ENCODE peak calls at places on chromosomes 3 and 15, in five cellular contexts. One of them, this sample, is unnamed.

GRCh38 chr15:57747206-57747605 is 40.7 kb downstream of the POLR2M start:
- DNase-seq in IMR-90: no peak
- DNase-seq in H1: no peak
- DNase-seq in A549: no peak
- DNase-seq in HepG2: no peak
- DNase-seq in this sample: peak

GRCh38 chr15:101242160-101242998 is 9.5 kb downstream of the CHSY1 start:
- DNase-seq in IMR-90: peak
- DNase-seq in HepG2: no peak
- DNase-seq in H1: no peak
- DNase-seq in A549: no peak
- DNase-seq in this sample: no peak

GRCh38 chr3:123457841-123458240 is 9.0 kb upstream of the ADCY5 start:
- DNase-seq in A549: no peak
- DNase-seq in H1: no peak
- DNase-seq in HepG2: no peak
- DNase-seq in IMR-90: no peak
- DNase-seq in this sample: no peak

GRCh38 chr15:96409231-96410138 is 79.0 kb downstream of the NR2F2 start:
- DNase-seq in A549: no peak
- DNase-seq in HepG2: peak
- DNase-seq in IMR-90: peak
- DNase-seq in H1: peak
- DNase-seq in this sample: peak

GRCh38 chr3:187368251-187368733 is at the start of gene RTP4:
- DNase-seq in H1: no peak
- DNase-seq in A549: no peak
- DNase-seq in HepG2: peak
- DNase-seq in IMR-90: peak
- DNase-seq in this sample: no peak

GRCh38 chr3:153215971-153216370 is 53.9 kb downstream of the RAP2B start:
- DNase-seq in HepG2: no peak
- DNase-seq in IMR-90: no peak
- DNase-seq in A549: no peak
- DNase-seq in H1: no peak
- DNase-seq in this sample: no peak

GRCh38 chr3:57952208-57952631 is 56.0 kb upstream of the FLNB start:
- DNase-seq in H1: no peak
- DNase-seq in HepG2: peak
- DNase-seq in IMR-90: peak
- DNase-seq in A549: no peak
- DNase-seq in this sample: peak

GRCh38 chr3:45479627-45480026 is 91.3 kb downstream of the LARS2 start:
- DNase-seq in HepG2: peak
- DNase-seq in IMR-90: peak
- DNase-seq in H1: no peak
- DNase-seq in A549: no peak
- DNase-seq in this sample: no peak

GRCh38 chr15:60548101-60548500 is 69.2 kb upstream of the ICE2 start:
- DNase-seq in HepG2: no peak
- DNase-seq in A549: no peak
- DNase-seq in H1: no peak
- DNase-seq in IMR-90: no peak
- DNase-seq in this sample: no peak

GRCh38 chr3:103082501-103082900 is 647.7 kb downstream of the ZPLD1 start:
- DNase-seq in IMR-90: no peak
- DNase-seq in A549: no peak
- DNase-seq in HepG2: no peak
- DNase-seq in H1: no peak
- DNase-seq in this sample: no peak

GRCh38 chr15:81531141-81531592 is 157.2 kb upstream of the TMC3 start:
- DNase-seq in IMR-90: peak
- DNase-seq in HepG2: no peak
- DNase-seq in A549: no peak
- DNase-seq in H1: no peak
- DNase-seq in this sample: no peak

GRCh38 chr3:53043738-53044137 is 2.1 kb downstream of the SFMBT1 start:
- DNase-seq in IMR-90: no peak
- DNase-seq in HepG2: no peak
- DNase-seq in A549: no peak
- DNase-seq in H1: peak
- DNase-seq in this sample: no peak

GRCh38 chr3:22685598-22685997 is 517.5 kb upstream of the UBE2E2 start:
- DNase-seq in A549: no peak
- DNase-seq in H1: no peak
- DNase-seq in IMR-90: no peak
- DNase-seq in HepG2: peak
- DNase-seq in this sample: no peak

GRCh38 chr3:51967384-51968174 is at the start of gene PCBP4:
- DNase-seq in A549: no peak
- DNase-seq in HepG2: peak
- DNase-seq in H1: peak
- DNase-seq in IMR-90: peak
- DNase-seq in this sample: peak

GRCh38 chr15:85890620-85890980 is 95.9 kb upstream of the KLHL25 start:
- DNase-seq in IMR-90: no peak
- DNase-seq in A549: no peak
- DNase-seq in H1: no peak
- DNase-seq in HepG2: no peak
- DNase-seq in this sample: no peak

GRCh38 chr3:56904526-56905245 is 102.9 kb upstream of the ARHGEF3 start:
- DNase-seq in HepG2: no peak
- DNase-seq in H1: no peak
- DNase-seq in A549: no peak
- DNase-seq in IMR-90: no peak
- DNase-seq in this sample: no peak

GRCh38 chr3:127706312-127706711 is 33.6 kb downstream of the ABTB1 start:
- DNase-seq in H1: no peak
- DNase-seq in HepG2: no peak
- DNase-seq in A549: no peak
- DNase-seq in IMR-90: no peak
- DNase-seq in this sample: no peak

GRCh38 chr3:128730521-128730920 is 4.5 kb downstream of the RAB7A start:
- DNase-seq in HepG2: no peak
- DNase-seq in IMR-90: no peak
- DNase-seq in H1: no peak
- DNase-seq in A549: no peak
- DNase-seq in this sample: no peak

GRCh38 chr15:63833246-63833696 is 477 bp downstream of the HERC1 start:
- DNase-seq in IMR-90: peak
- DNase-seq in H1: peak
- DNase-seq in A549: peak
- DNase-seq in HepG2: no peak
- DNase-seq in this sample: peak

GRCh38 chr15:72486144-72486543 is 12.0 kb downstream of the ARIH1 start:
- DNase-seq in A549: no peak
- DNase-seq in HepG2: no peak
- DNase-seq in H1: no peak
- DNase-seq in IMR-90: no peak
- DNase-seq in this sample: no peak

GRCh38 chr3:134590766-134591165 is 60.1 kb downstream of the KY start:
- DNase-seq in HepG2: no peak
- DNase-seq in A549: no peak
- DNase-seq in IMR-90: no peak
- DNase-seq in H1: no peak
- DNase-seq in this sample: no peak

GRCh38 chr15:99674279-99674678 is 59.0 kb downstream of the LYSMD4 start:
- DNase-seq in IMR-90: no peak
- DNase-seq in H1: no peak
- DNase-seq in A549: no peak
- DNase-seq in HepG2: no peak
- DNase-seq in this sample: no peak

GRCh38 chr3:34357461-34357860 is 559.0 kb downstream of the PDCD6IP start:
- DNase-seq in A549: no peak
- DNase-seq in IMR-90: no peak
- DNase-seq in HepG2: no peak
- DNase-seq in H1: no peak
- DNase-seq in this sample: no peak

GRCh38 chr15:68553994-68554715 is 24.6 kb upstream of the CORO2B start:
- DNase-seq in HepG2: peak
- DNase-seq in IMR-90: peak
- DNase-seq in A549: peak
- DNase-seq in H1: peak
- DNase-seq in this sample: peak

GRCh38 chr3:192259661-192260060 is 467.7 kb downstream of the FGF12 start:
- DNase-seq in HepG2: no peak
- DNase-seq in A549: no peak
- DNase-seq in H1: no peak
- DNase-seq in IMR-90: no peak
- DNase-seq in this sample: no peak

GRCh38 chr3:25856902-25857518 is 67.1 kb downstream of the OXSM start:
- DNase-seq in A549: peak
- DNase-seq in IMR-90: peak
- DNase-seq in HepG2: peak
- DNase-seq in H1: no peak
- DNase-seq in this sample: peak

GRCh38 chr3:12471228-12471627 is 13.1 kb upstream of the TSEN2 start:
- DNase-seq in H1: no peak
- DNase-seq in IMR-90: no peak
- DNase-seq in HepG2: peak
- DNase-seq in A549: peak
- DNase-seq in this sample: no peak
- TF ChIP-seq CTCF in H1: peak
- TF ChIP-seq CTCF in IMR-90: no peak
- TF ChIP-seq CTCF in HepG2: no peak
- TF ChIP-seq CTCF in A549: peak
- TF ChIP-seq CTCF in this sample: no peak

DNA sequence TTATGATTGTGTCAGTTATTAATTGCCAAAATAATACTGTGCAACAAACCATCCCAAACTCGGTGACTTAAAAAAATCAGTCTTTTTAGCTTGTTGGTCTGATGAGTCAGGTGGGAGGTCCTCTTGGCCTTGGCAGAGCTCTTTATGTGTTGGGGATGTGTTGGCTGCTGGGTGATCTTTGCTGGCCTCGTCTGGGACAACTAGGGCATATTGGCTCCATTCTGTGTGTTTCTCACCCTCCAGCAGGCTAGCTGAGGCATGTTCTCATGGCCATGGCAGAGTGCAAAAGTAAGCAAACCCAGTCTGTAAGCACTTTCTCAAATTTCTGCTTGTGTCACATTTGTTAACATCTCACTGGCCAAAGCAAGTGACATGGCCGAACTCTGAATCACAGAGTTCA is 251.6 kb downstream of the RPLP1 start:
- DNase-seq in A549: no peak
- DNase-seq in H1: no peak
- DNase-seq in IMR-90: peak
- DNase-seq in HepG2: no peak
- DNase-seq in this sample: no peak
- TF ChIP-seq MAFK in A549: no peak
- TF ChIP-seq MAFK in H1: no peak
- TF ChIP-seq MAFK in IMR-90: no peak
- TF ChIP-seq MAFK in HepG2: no peak
- TF ChIP-seq MAFK in this sample: no peak

DNA sequence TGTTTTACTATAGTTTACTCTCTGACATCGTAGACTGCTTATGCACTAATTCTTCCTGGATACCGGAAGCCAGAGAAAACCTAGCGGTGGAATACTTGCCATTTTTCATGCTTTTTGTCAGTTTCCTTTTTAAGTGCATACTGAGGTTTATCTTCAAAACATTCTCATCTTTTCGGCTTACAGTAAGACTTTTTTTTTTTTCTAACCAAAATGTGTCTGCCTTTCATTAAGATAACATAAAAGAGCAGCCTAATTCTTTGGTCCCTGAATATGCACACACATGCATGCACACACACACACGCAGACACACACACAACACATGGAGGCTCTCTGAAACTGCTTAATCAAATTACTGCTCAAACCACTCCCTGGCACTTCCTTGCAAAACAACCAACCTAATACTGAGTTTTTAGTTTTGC is 1.3 kb downstream of the ZNF445 start:
- DNase-seq in HepG2: no peak
- DNase-seq in IMR-90: peak
- DNase-seq in H1: no peak
- DNase-seq in A549: no peak
- DNase-seq in this sample: no peak
- TF ChIP-seq CTCF in HepG2: no peak
- TF ChIP-seq CTCF in IMR-90: peak
- TF ChIP-seq CTCF in H1: no peak
- TF ChIP-seq CTCF in A549: no peak
- TF ChIP-seq CTCF in this sample: no peak

DNA sequence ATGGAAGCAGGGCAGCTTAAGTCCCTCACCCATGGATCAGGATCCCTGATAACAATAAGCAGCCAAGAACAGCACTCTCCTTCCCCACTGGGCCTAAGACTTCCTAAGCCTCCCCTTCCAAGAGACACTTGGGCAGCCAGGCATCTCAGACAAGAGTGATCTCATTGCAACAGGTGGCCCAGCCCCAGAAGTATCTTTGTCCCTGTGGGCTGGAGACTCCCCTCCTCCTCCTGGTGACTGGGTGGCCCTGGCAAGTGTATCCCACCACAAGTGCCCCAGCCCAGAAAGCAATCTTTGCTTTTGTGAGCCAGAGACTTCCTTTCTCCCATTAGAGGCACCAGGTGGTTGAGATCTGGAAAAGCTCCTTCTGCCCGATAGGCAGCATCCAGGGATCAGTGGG is 40.7 kb upstream of the POMGNT2 start:
- DNase-seq in A549: no peak
- DNase-seq in H1: no peak
- DNase-seq in IMR-90: no peak
- DNase-seq in HepG2: no peak
- DNase-seq in this sample: no peak
- TF ChIP-seq MAFK in A549: no peak
- TF ChIP-seq MAFK in H1: no peak
- TF ChIP-seq MAFK in IMR-90: no peak
- TF ChIP-seq MAFK in HepG2: no peak
- TF ChIP-seq MAFK in this sample: no peak

GRCh38 chr3:174002543-174002942 is 605.0 kb downstream of the NLGN1 start:
- DNase-seq in A549: no peak
- DNase-seq in HepG2: peak
- DNase-seq in H1: no peak
- DNase-seq in IMR-90: no peak
- DNase-seq in this sample: no peak
- TF ChIP-seq CTCF in A549: no peak
- TF ChIP-seq CTCF in HepG2: no peak
- TF ChIP-seq CTCF in H1: no peak
- TF ChIP-seq CTCF in IMR-90: peak
- TF ChIP-seq CTCF in this sample: no peak

This sample was measured in K562.